ENCODE peak calls at places on chromosome 9, in six cellular contexts. Q is CD8-positive, alpha-beta memory T cell; X is stimulated activated CD8-positive, alpha-beta memory T cell treated with anti-CD3 and anti-CD28 coated beads, Interleukin-2, amount 100 ng/mL, for 1 hour; A is HT1080; O is C1 segment of cervical spinal cord; B is psoas muscle. R is an unnamed sample.

GRCh38 chr9:19161257-19162025 is 34.1 kb upstream of the PLIN2 start:
- DNase-seq in Q (peak), X (no peak), A (peak), O (no peak), B (no peak), R (peak)

GRCh38 chr9:37923796-37924430 is 20.0 kb upstream of the SLC25A51 start:
- DNase-seq in Q (no peak), X (no peak), A (no peak), O (no peak), B (no peak), R (no peak)

GRCh38 chr9:131732061-131732526 is 7.8 kb downstream of the RAPGEF1 start:
- DNase-seq in Q (no peak), X (no peak), A (no peak), O (no peak), B (peak), R (no peak)

GRCh38 chr9:96245399-96245798 is 56.6 kb downstream of the HSD17B3 start:
- DNase-seq in Q (no peak), X (no peak), A (no peak), O (no peak), B (no peak), R (no peak)

GRCh38 chr9:33473216-33473615 is 508 bp downstream of the NOL6 start:
- DNase-seq in Q (no peak), X (no peak), A (no peak), O (no peak), B (no peak), R (no peak)

GRCh38 chr9:32991895-32992595 is 9.4 kb downstream of the APTX start:
- DNase-seq in Q (no peak), X (no peak), A (no peak), O (no peak), B (no peak), R (no peak)

GRCh38 chr9:130450344-130451003 is 5.7 kb downstream of the ASS1 start:
- DNase-seq in Q (no peak), X (no peak), A (no peak), O (no peak), B (no peak), R (no peak)

GRCh38 chr9:128056887-128057723 is 10.0 kb downstream of the NAIF1 start:
- DNase-seq in Q (no peak), X (no peak), A (no peak), O (no peak), B (no peak), R (no peak)

GRCh38 chr9:136609838-136610311 is 52.8 kb upstream of the EGFL7 start:
- DNase-seq in Q (no peak), X (no peak), A (no peak), O (no peak), B (no peak), R (no peak)